ENCODE peak calls at places on chromosomes 2 and 18, in eight cellular contexts. O is esophagus squamous epithelium; H is SK-N-SH; B is endothelial cell of umbilical vein; M is caudate nucleus; W is fibroblast of lung; K is CD4-positive, alpha-beta T cell; Y is A549. A is an unnamed sample.

GRCh38 chr2:205556841-205557539 is 125.3 kb upstream of the NRP2 start:
- DNase-seq in O (no peak), H (no peak), B (no peak), M (no peak), W (no peak), K (no peak), Y (no peak), A (no peak)

GRCh38 chr18:5668087-5668715 is 124.4 kb upstream of the EPB41L3 start:
- DNase-seq in O (no peak), H (no peak), B (no peak), M (no peak), W (no peak), K (no peak), Y (no peak), A (no peak)

GRCh38 chr2:237998530-237998929 is 31.7 kb downstream of the UBE2F start:
- DNase-seq in O (no peak), H (no peak), B (peak), M (no peak), W (peak), K (no peak), Y (no peak), A (no peak)

GRCh38 chr18:74745658-74746403 is 148.2 kb downstream of the ZNF407 start:
- DNase-seq in O (no peak), H (peak), B (peak), M (no peak), W (peak), K (no peak), Y (peak), A (peak)

GRCh38 chr18:75128051-75128605 is 80.8 kb downstream of the PTGR3 start:
- DNase-seq in O (no peak), H (no peak), B (no peak), M (no peak), W (no peak), K (no peak), Y (no peak), A (no peak)

GRCh38 chr2:489838-490237 is 187.4 kb downstream of the TMEM18 start:
- DNase-seq in O (no peak), H (no peak), B (no peak), M (no peak), W (no peak), K (no peak), Y (no peak), A (no peak)

GRCh38 chr2:232876071-232876977 is 6.3 kb downstream of the SNORC start:
- DNase-seq in O (no peak), H (peak), B (no peak), M (no peak), W (peak), K (no peak), Y (peak), A (no peak)

GRCh38 chr2:103615706-103616105 is 853.9 kb downstream of the TMEM182 start:
- DNase-seq in O (no peak), H (no peak), B (no peak), M (no peak), W (no peak), K (no peak), Y (no peak), A (no peak)

GRCh38 chr2:37146062-37146461 is 10.7 kb downstream of the EIF2AK2 start:
- DNase-seq in O (no peak), H (no peak), B (no peak), M (no peak), W (no peak), K (no peak), Y (no peak), A (no peak)

DNA sequence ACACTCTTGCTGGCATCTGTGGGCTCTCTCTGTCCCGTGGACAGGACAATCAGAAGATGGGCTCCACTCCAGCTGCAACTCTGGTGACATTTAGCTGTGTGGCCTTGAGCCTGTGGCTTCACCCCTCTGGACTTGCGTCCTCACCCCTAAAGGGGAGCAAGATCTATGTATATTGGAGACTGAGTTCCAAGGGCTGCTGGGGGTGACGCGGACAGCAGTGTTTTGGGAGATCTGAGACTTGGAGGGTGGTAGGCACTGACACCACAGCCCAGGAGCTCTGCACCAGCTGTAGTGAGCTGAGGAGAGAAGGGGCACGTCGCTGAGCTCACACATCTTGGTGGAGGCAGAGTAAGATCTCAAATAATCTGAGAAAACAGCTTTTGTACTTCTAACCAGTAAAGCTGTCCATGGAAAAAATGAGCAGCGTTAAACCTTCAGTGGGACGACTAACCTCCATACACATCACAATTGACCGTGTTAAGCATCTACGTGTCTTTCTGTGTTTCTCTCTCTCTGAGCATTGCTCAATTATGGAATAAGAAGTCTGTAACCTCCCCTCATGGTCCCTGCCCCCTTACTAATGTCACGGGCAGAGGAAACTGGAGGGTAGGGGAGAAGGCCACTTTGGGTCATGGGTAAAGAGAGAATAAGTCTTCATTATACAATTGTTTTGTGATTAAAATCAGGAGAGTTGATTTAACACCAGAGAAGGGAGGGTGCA is 85.8 kb downstream of the SH3RF3 start:
- DNase-seq in O (no peak), H (no peak), B (no peak), M (no peak), W (no peak), K (no peak), Y (no peak), A (no peak)
- H3K27ac ChIP-seq in O (no peak), H (no peak), B (no peak), M (no peak), W (peak), K (no peak), Y (no peak), A (no peak)

GRCh38 chr2:230700447-230700846 is 12.2 kb upstream of the CAB39 start:
- DNase-seq in O (no peak), H (no peak), B (no peak), M (no peak), W (no peak), K (no peak), Y (no peak), A (no peak)
- H3K27ac ChIP-seq in O (no peak), H (no peak), B (no peak), M (no peak), W (no peak), K (no peak), Y (no peak), A (no peak)

DNA sequence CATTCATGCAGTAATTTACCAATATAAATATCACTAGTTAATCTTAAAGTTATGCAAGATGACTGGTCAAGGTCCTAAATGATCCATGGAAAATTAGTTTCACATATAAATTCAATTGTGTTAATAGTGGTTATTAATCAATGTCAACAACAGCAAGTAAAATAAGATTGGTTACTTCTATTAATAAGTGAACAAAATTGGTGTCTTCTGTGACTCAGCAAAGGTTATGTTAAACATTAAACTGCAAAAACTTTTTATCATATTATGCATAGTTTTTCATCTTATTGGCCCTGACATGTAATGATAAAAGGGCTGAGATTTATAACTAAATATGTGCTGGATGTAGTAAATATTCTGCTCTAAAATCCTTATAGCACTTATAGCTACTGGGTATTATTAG is 359.0 kb upstream of the UBE2E3 start:
- DNase-seq in O (no peak), H (no peak), B (no peak), M (no peak), W (no peak), K (no peak), Y (no peak), A (no peak)
- H3K27ac ChIP-seq in O (no peak), H (peak), B (no peak), M (no peak), W (no peak), K (no peak), Y (no peak), A (no peak)

DNA sequence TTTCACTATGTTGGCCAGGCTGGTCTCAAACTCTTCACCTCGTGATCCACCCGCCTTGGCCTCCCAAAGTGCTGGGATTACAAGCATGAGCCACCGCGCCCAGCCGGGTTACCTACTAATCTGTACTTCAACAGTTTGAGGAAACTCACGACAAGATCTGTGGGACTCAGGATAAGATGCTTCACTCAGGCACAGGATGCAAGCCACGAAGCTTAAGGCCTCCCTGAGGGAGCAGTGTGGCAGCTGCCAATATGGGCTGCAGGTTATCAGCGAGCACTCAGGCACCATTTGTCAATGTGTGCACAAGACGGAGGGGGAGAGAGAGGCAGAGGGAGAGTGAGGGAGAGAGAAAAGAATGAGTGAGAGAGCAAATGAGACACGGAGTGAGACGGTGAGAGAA is 173.6 kb upstream of the RAB6C start:
- DNase-seq in O (no peak), H (no peak), B (no peak), M (no peak), W (no peak), K (no peak), Y (no peak), A (no peak)
- H3K27ac ChIP-seq in O (no peak), H (no peak), B (no peak), M (no peak), W (no peak), K (no peak), Y (no peak), A (no peak)

GRCh38 chr2:30768036-30768686 is 39.1 kb downstream of the CAPN13 start:
- DNase-seq in O (no peak), H (no peak), B (no peak), M (no peak), W (no peak), K (no peak), Y (no peak), A (no peak)
- H3K27ac ChIP-seq in O (no peak), H (no peak), B (no peak), M (no peak), W (no peak), K (no peak), Y (no peak), A (no peak)

GRCh38 chr2:30283931-30284565 is 52.7 kb downstream of the LBH start:
- DNase-seq in O (no peak), H (no peak), B (no peak), M (no peak), W (no peak), K (no peak), Y (no peak), A (no peak)
- H3K27ac ChIP-seq in O (no peak), H (no peak), B (no peak), M (no peak), W (peak), K (no peak), Y (no peak), A (no peak)

DNA sequence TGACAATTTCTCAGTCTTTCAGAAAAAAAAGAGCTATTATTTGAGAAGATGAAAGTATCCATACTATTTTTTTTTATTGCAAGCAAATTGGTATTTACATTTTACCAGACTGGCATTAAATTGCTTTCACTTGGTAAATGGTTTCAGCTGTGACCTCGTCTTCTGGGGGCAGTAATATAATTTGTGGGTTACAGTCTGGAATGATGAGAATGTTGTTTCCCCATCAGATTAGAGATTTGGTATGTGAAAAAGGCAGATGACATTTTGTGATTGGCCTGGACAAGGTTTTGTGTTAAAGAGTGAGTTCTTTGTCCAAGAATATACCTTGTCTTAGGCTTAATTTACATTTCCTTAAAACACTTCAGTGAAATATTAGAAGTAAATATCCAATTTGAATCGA is 390.1 kb upstream of the ST6GAL2 start:
- DNase-seq in O (no peak), H (no peak), B (no peak), M (no peak), W (no peak), K (no peak), Y (no peak), A (no peak)
- H3K27ac ChIP-seq in O (no peak), H (no peak), B (no peak), M (no peak), W (no peak), K (no peak), Y (no peak), A (no peak)

GRCh38 chr2:197237720-197238370 is 72.7 kb downstream of the ANKRD44 start:
- DNase-seq in O (no peak), H (no peak), B (no peak), M (no peak), W (no peak), K (no peak), Y (no peak), A (no peak)

GRCh38 chr2:197236159-197236558 is 74.4 kb downstream of the ANKRD44 start:
- DNase-seq in O (no peak), H (no peak), B (no peak), M (no peak), W (no peak), K (no peak), Y (no peak), A (no peak)

GRCh38 chr2:197234792-197235191 is 75.8 kb downstream of the ANKRD44 start:
- DNase-seq in O (no peak), H (no peak), B (no peak), M (no peak), W (no peak), K (no peak), Y (no peak), A (no peak)

GRCh38 chr2:197239434-197239833 is 71.1 kb downstream of the ANKRD44 start:
- DNase-seq in O (no peak), H (no peak), B (no peak), M (no peak), W (no peak), K (no peak), Y (no peak), A (no peak)

GRCh38 chr2:197236816-197237215 is 73.8 kb downstream of the ANKRD44 start:
- DNase-seq in O (no peak), H (no peak), B (no peak), M (no peak), W (no peak), K (no peak), Y (no peak), A (no peak)
- H3K27ac ChIP-seq in O (no peak), H (no peak), B (no peak), M (no peak), W (no peak), K (peak), Y (no peak), A (no peak)

DNA sequence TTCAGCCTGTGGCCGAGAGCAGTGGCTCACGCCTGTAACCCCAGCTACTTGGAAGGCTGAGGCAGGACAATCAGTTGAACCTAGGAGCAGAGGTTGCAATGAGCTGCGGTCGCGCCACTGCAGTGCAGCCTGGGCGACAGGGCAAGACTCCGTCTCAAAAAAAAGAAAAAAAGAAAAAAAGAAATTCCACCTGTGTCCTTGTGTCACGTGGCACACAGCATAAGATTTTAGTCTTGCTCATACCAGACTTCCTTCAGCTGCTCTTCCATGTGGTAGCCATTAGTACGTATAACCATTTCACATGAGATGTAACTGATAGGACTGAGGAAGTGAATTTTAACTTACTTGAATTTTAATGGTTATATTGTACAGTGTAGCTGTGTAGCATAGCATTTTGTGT is 4.0 kb downstream of the NOP58 start:
- DNase-seq in O (no peak), H (peak), B (no peak), M (no peak), W (no peak), K (no peak), Y (no peak), A (no peak)
- H3K27ac ChIP-seq in O (no peak), H (peak), B (no peak), M (no peak), W (no peak), K (no peak), Y (no peak), A (no peak)

DNA sequence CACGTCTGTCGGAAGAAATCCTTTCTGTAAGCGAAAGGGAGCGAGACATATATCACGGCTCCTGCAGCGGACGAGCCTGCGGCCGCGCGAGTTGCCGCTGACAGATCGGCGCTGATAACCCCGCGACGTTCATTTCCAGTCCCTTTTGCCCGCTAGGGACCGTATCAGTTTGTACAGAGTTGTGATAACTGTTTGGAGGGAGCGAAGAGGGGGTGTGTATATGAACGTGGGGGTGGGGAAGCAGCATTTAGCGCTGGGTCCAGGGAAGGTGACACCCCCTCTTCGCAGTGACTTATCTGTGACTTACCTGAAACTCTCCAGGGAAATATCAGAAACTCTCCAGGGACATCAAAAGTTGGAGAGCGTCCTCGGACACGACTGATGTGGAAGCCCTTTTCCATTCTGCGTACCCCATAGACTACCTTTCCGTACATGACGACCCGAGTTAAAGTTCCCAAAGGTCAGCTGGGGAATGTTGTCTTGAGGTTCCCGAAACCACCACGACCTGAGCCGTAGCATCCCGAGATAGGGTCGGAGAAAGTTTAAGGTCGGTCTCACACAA is 948 bp upstream of the GATA6 start:
- DNase-seq in O (no peak), H (peak), B (peak), M (no peak), W (no peak), K (no peak), Y (peak), A (no peak)
- H3K27ac ChIP-seq in O (no peak), H (no peak), B (no peak), M (no peak), W (no peak), K (no peak), Y (peak), A (no peak)